ENCODE peak calls at places on chromosomes 5 and 9, in eight cellular contexts. F is lower leg skin, Y is SHP77 treated with DMSO at 0.1 percent for 48 hours, X is NCI-H2171 treated with DMSO at 0.1 percent for 48 hours, J is NAMALWA, U is nephron progenitor cell, E is HuH-7.5, T is NCI-H1105. C is an unnamed sample.

GRCh38 chr5:118295045-118295444 is 693.3 kb downstream of the DTWD2 start:
- DNase-seq in F (no peak), Y (no peak), X (no peak), J (no peak), U (no peak), E (no peak), T (no peak), C (no peak)

GRCh38 chr5:95331358-95331757 is 46.5 kb upstream of the MCTP1 start:
- DNase-seq in F (no peak), Y (no peak), X (no peak), J (no peak), U (no peak), E (no peak), T (no peak), C (no peak)

GRCh38 chr5:80254767-80255424 is 952 bp downstream of the SERINC5 start:
- DNase-seq in F (peak), Y (no peak), X (no peak), J (peak), U (no peak), E (peak), T (no peak), C (no peak)

GRCh38 chr5:129906177-129906887 is 2.1 kb downstream of the CHSY3 start:
- DNase-seq in F (peak), Y (no peak), X (peak), J (no peak), U (peak), E (peak), T (no peak), C (no peak)

GRCh38 chr5:120382813-120383212 is 81.3 kb upstream of the PRR16 start:
- DNase-seq in F (no peak), Y (no peak), X (no peak), J (no peak), U (no peak), E (no peak), T (no peak), C (no peak)

GRCh38 chr9:1707291-1707690 is 307.9 kb upstream of the SMARCA2 start:
- DNase-seq in F (no peak), Y (no peak), X (peak), J (no peak), U (no peak), E (no peak), T (peak), C (no peak)

GRCh38 chr9:126947529-126947928 is 32.9 kb downstream of the RALGPS1 start:
- DNase-seq in F (no peak), Y (no peak), X (peak), J (no peak), U (no peak), E (no peak), T (peak), C (no peak)

GRCh38 chr5:132778856-132779255 is 1.8 kb upstream of the SEPTIN8 start:
- DNase-seq in F (no peak), Y (no peak), X (no peak), J (no peak), U (no peak), E (no peak), T (no peak), C (no peak)

C was measured in glomerular endothelial cell.